ENCODE peak calls at places on chromosome 1, in five cellular contexts. B is mammary epithelial cell, H is NCI-H2107, D is T1000, U is posterior cingulate gyrus. P is an unnamed sample.

GRCh38 chr1:14222086-14222485 is 376.4 kb upstream of the KAZN start:
- DNase-seq in H (no peak), B (no peak), D (no peak), U (no peak), P (no peak)

GRCh38 chr1:222711319-222712252 is 705 bp downstream of the AIDA start:
- DNase-seq in U (peak), H (peak), B (peak), D (peak), P (peak)

GRCh38 chr1:27144920-27145661 is 9.8 kb downstream of the SLC9A1 start:
- DNase-seq in D (no peak), B (no peak), H (no peak), U (no peak), P (peak)

GRCh38 chr1:207644852-207645631 is at the start of gene CR1L:
- DNase-seq in H (no peak), U (peak), D (no peak), B (peak), P (peak)

GRCh38 chr1:232319106-232319505 is 310.8 kb downstream of the SIPA1L2 start:
- DNase-seq in D (no peak), H (no peak), B (peak), U (no peak), P (no peak)

GRCh38 chr1:230747886-230748800 is 955 bp downstream of the CAPN9 start:
- DNase-seq in H (no peak), U (no peak), B (no peak), D (no peak), P (no peak)

GRCh38 chr1:44072204-44072603 is 40.9 kb upstream of the SLC6A9 start:
- DNase-seq in H (no peak), U (peak), D (peak), B (peak), P (peak)

GRCh38 chr1:58932820-58933598 is 149.2 kb upstream of the JUN start:
- DNase-seq in D (peak), U (no peak), B (peak), H (peak), P (peak)

GRCh38 chr1:119676571-119677206 is 28.6 kb upstream of the ZNF697 start:
- DNase-seq in H (no peak), U (no peak), D (no peak), B (no peak), P (peak)

GRCh38 chr1:64162151-64162550 is 41.3 kb upstream of the UBE2U start:
- DNase-seq in D (no peak), H (peak), B (no peak), U (no peak), P (no peak)

GRCh38 chr1:205012416-205013140 is 30.4 kb upstream of the CNTN2 start:
- DNase-seq in H (no peak), B (no peak), U (no peak), D (no peak), P (no peak)

GRCh38 chr1:206631085-206631509 is 4.2 kb upstream of the DYRK3 start:
- DNase-seq in H (peak), B (peak), D (no peak), U (no peak), P (peak)

GRCh38 chr1:210597555-210598134 is 268.9 kb downstream of the HHAT start:
- DNase-seq in H (no peak), U (no peak), D (peak), B (peak), P (peak)

GRCh38 chr1:65179148-65179547 is 31.1 kb downstream of the AK4 start:
- DNase-seq in B (no peak), H (peak), D (no peak), U (no peak), P (peak)

GRCh38 chr1:229433364-229434004 is 410 bp downstream of the ACTA1 start:
- DNase-seq in H (no peak), U (no peak), D (no peak), B (no peak), P (no peak)

P was measured in M059J.